ENCODE peak calls at places on chromosomes 3 and 15, in eight cellular contexts. B, H, K, W, M, X, U and R are unnamed samples.

GRCh38 chr3:115646027-115646690 is 22.8 kb downstream of the GAP43 start:
- DNase-seq in M (no peak), U (no peak), H (no peak), K (no peak), B (no peak), X (no peak), W (no peak), R (no peak)

GRCh38 chr15:72994778-72995177 is 57.5 kb upstream of the NEO1 start:
- DNase-seq in X (no peak), H (peak), K (no peak), U (no peak), W (no peak), B (no peak), M (no peak), R (no peak)

GRCh38 chr3:185236969-185237368 is 16.9 kb downstream of the EHHADH start:
- DNase-seq in K (no peak), U (no peak), X (no peak), M (no peak), W (no peak), B (no peak), H (no peak), R (no peak)

GRCh38 chr3:192935441-192935840 is 17.8 kb upstream of the MB21D2 start:
- DNase-seq in U (no peak), K (peak), W (peak), X (no peak), H (no peak), B (no peak), M (no peak), R (no peak)

GRCh38 chr3:126510323-126510910 is 7.2 kb downstream of the UROC1 start:
- DNase-seq in W (no peak), X (no peak), H (peak), K (no peak), M (no peak), B (no peak), U (no peak), R (no peak)

GRCh38 chr3:78979083-78979482 is 788.7 kb downstream of the ROBO1 start:
- DNase-seq in M (no peak), B (no peak), X (no peak), W (no peak), H (no peak), U (no peak), K (no peak), R (no peak)

GRCh38 chr15:51649659-51650521 is 27.3 kb upstream of the DMXL2 start:
- DNase-seq in K (peak), H (no peak), X (peak), W (peak), B (peak), U (no peak), M (peak), R (peak)

GRCh38 chr3:37170097-37170496 is 4.3 kb downstream of the LRRFIP2 start:
- DNase-seq in X (no peak), K (no peak), U (no peak), M (no peak), B (no peak), W (no peak), H (no peak), R (no peak)

GRCh38 chr3:107942244-107942643 is 148.6 kb downstream of the CD47 start:
- DNase-seq in W (no peak), X (no peak), K (no peak), B (no peak), H (no peak), M (no peak), U (no peak), R (no peak)

GRCh38 chr3:47159153-47159552 is 4.8 kb downstream of the SETD2 start:
- DNase-seq in X (no peak), M (no peak), W (no peak), B (no peak), H (no peak), U (no peak), K (no peak), R (no peak)

GRCh38 chr3:171349392-171349791 is 110.8 kb downstream of the TNIK start:
- DNase-seq in M (no peak), K (no peak), U (no peak), B (no peak), X (no peak), W (peak), H (no peak), R (no peak)